ENCODE peak calls at places on chromosomes 4 and X, in six cellular contexts. E is NCI-H460; N is activated CD8-positive, alpha-beta T cell treated with anti-CD3 and anti-CD28 coated beads for 36 hours; B is activated naive CD4-positive, alpha-beta T cell treated with anti-CD3 and anti-CD28 coated beads for 36 hours; Z is NCI-H1694 treated with DMSO at 0.1 percent for 48 hours; M is GM10248. P is an unnamed sample.

GRCh38 chr4:99461623-99462401 is 26.7 kb upstream of the ADH7 start:
- DNase-seq in Z (no peak), B (no peak), M (no peak), E (no peak), N (no peak), P (no peak)

GRCh38 chrX:46788902-46789301 is 30.0 kb upstream of the SLC9A7 start:
- DNase-seq in B (no peak), N (no peak), Z (no peak), M (no peak), E (no peak), P (no peak)

GRCh38 chr4:154314248-154314647 is 177.4 kb downstream of the DCHS2 start:
- DNase-seq in M (no peak), N (no peak), E (peak), Z (no peak), B (peak), P (no peak)

GRCh38 chr4:76596713-76597112 is 161.7 kb downstream of the SHROOM3 start:
- DNase-seq in N (no peak), E (no peak), Z (no peak), M (no peak), B (no peak), P (no peak)

GRCh38 chrX:148501121-148502066 is 977 bp downstream of the AFF2 start:
- DNase-seq in E (no peak), M (peak), N (peak), Z (no peak), B (peak), P (no peak)

GRCh38 chr4:177494791-177495190 is 52.6 kb upstream of the AGA start:
- DNase-seq in E (no peak), B (no peak), Z (no peak), M (no peak), N (no peak), P (no peak)

GRCh38 chr4:92305148-92305877 is 1.5 kb downstream of the GRID2 start:
- DNase-seq in B (no peak), Z (peak), E (no peak), M (peak), N (no peak), P (no peak)

GRCh38 chr4:7780751-7781348 is 158.8 kb downstream of the AFAP1 start:
- DNase-seq in B (no peak), M (no peak), N (no peak), E (no peak), Z (no peak), P (no peak)

GRCh38 chrX:154043003-154043402 is 23.3 kb upstream of the IRAK1 start:
- DNase-seq in M (no peak), E (no peak), N (no peak), Z (no peak), B (no peak), P (no peak)

GRCh38 chr4:53962516-53963225 is 101.7 kb downstream of the CHIC2 start:
- DNase-seq in B (no peak), E (no peak), N (no peak), Z (no peak), M (no peak), P (no peak)

GRCh38 chr4:163609046-163609445 is 114.6 kb downstream of the TMA16 start:
- DNase-seq in Z (no peak), B (no peak), M (no peak), E (no peak), N (no peak), P (no peak)

GRCh38 chrX:129783176-129783776 is 3.5 kb downstream of the SASH3 start:
- DNase-seq in E (no peak), Z (no peak), M (no peak), N (peak), B (peak), P (no peak)

GRCh38 chr4:7416745-7417432 is 17.8 kb downstream of the PSAPL1 start:
- DNase-seq in Z (no peak), B (no peak), E (no peak), N (no peak), M (no peak), P (no peak)

GRCh38 chrX:79065696-79066095 is 78.8 kb upstream of the GPR174 start:
- DNase-seq in Z (no peak), B (no peak), N (no peak), E (no peak), M (no peak), P (no peak)

GRCh38 chr4:17587094-17587822 is 10.3 kb downstream of the LAP3 start:
- DNase-seq in B (no peak), E (peak), Z (no peak), M (no peak), N (no peak), P (no peak)